ENCODE peak calls at places on chromosome 3, in ten cellular contexts. Q is uterus; V is osteoblast; N is CD8-positive, alpha-beta T cell; H is stomach; P is dorsolateral prefrontal cortex; E is naive thymus-derived CD4-positive, alpha-beta T cell; O is hepatocyte; C is SJSA1; A is neural progenitor cell. Y is an unnamed sample.

GRCh38 chr3:196517919-196518318 is 2.8 kb upstream of the SMCO1 start:
- DNase-seq in H (peak; percentile 38), A (no peak), E (no peak), O (no peak), P (no peak), N (no peak), Q (no peak), V (no peak), C (no peak), Y (no peak)

GRCh38 chr3:125013095-125013494 is 42.7 kb downstream of the HEG1 start:
- DNase-seq in E (no peak), P (no peak), V (no peak), A (no peak), C (no peak), O (no peak), H (no peak), N (no peak), Q (no peak), Y (no peak)

GRCh38 chr3:128468285-128468790 is 1.6 kb upstream of the DNAJB8 start:
- DNase-seq in C (no peak), A (peak; percentile 25), H (no peak), P (no peak), Q (no peak), N (no peak), O (no peak), E (no peak), V (no peak), Y (no peak)

GRCh38 chr3:147620906-147621305 is 211.7 kb downstream of the ZIC1 start:
- DNase-seq in E (no peak), C (no peak), Q (no peak), P (no peak), H (no peak), V (no peak), A (no peak), N (no peak), O (no peak), Y (no peak)

GRCh38 chr3:29286841-29287240 is 6.0 kb downstream of the RBMS3 start:
- DNase-seq in E (no peak), Q (no peak), H (no peak), C (no peak), P (no peak), O (no peak), A (no peak), N (no peak), V (no peak), Y (no peak)

GRCh38 chr3:94036909-94037507 is 8.6 kb upstream of the STX19 start:
- DNase-seq in P (no peak), Q (no peak), A (peak; percentile 41), N (no peak), H (no peak), V (peak; percentile 30), E (no peak), O (peak; percentile 7), C (no peak), Y (no peak)

GRCh38 chr3:160784853-160785252 is 28.8 kb downstream of the PPM1L start:
- DNase-seq in P (no peak), E (no peak), N (no peak), V (no peak), A (no peak), H (peak; percentile 41), C (no peak), O (peak; percentile 30), Q (no peak), Y (no peak)

GRCh38 chr3:49901351-49902339 is 2.0 kb downstream of the MST1R start:
- DNase-seq in O (no peak), V (peak; percentile 82), Q (no peak), P (no peak), C (no peak), N (no peak), A (no peak), E (no peak), H (no peak), Y (no peak)

DNA sequence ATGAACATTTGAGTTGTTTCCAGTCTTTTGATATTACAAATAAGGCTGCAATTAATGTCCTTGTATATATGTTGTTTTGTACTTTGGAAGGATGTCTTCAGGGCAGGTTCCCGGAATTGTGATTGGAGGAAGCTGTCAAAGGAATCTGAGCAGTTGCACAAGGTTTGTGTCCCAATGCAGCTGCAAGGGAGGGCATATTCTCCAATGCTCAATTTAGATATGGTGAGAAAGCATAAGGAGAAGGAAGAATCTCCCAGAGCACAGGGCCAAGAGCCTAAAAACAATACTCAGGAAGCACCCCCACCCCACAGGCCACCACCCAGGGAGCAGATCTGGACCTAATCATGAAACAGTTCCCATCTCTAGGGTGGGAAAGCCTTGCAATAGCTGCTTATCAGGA is 228.0 kb upstream of the LRRFIP2 start:
- DNase-seq in E (no peak), A (no peak), P (no peak), H (no peak), Q (no peak), C (no peak), N (no peak), O (no peak), V (no peak), Y (no peak)
- H3K27ac ChIP-seq in E (no peak overlapping the region), A (no peak overlapping the region), P (no peak overlapping the region), H (no peak overlapping the region), Q (no peak overlapping the region), C (no peak overlapping the region), N (no peak overlapping the region), O (no peak overlapping the region), V (no peak overlapping the region), Y (no peak overlapping the region)

GRCh38 chr3:48441940-48442339 is 1.9 kb downstream of the TMA7 start:
- DNase-seq in A (no peak), O (no peak), P (no peak), E (no peak), V (no peak), Q (no peak), N (no peak), H (no peak), C (no peak), Y (no peak)

GRCh38 chr3:48446043-48446424 is 503 bp upstream of the ATRIP start:
- DNase-seq in N (no peak), V (peak; percentile 58), H (no peak), O (no peak), E (no peak), A (no peak), P (no peak), Q (no peak), C (no peak), Y (no peak)

GRCh38 chr3:48440590-48440958 is 517 bp downstream of the TMA7 start:
- DNase-seq in C (no peak), Q (no peak), N (no peak), E (peak; percentile 44), O (peak; percentile 32), P (no peak), H (no peak), V (peak; percentile 87), A (peak; percentile 39), Y (no peak)

GRCh38 chr3:48446425-48447193 is at the start of gene ATRIP:
- DNase-seq in N (peak; percentile 88), C (peak; percentile 88), H (peak; percentile 92), V (peak; percentile 99), P (peak; percentile 91), O (peak; percentile 96), Q (peak; percentile 90), E (peak; percentile 80), A (peak; percentile 97), Y (peak; percentile 90)

DNA sequence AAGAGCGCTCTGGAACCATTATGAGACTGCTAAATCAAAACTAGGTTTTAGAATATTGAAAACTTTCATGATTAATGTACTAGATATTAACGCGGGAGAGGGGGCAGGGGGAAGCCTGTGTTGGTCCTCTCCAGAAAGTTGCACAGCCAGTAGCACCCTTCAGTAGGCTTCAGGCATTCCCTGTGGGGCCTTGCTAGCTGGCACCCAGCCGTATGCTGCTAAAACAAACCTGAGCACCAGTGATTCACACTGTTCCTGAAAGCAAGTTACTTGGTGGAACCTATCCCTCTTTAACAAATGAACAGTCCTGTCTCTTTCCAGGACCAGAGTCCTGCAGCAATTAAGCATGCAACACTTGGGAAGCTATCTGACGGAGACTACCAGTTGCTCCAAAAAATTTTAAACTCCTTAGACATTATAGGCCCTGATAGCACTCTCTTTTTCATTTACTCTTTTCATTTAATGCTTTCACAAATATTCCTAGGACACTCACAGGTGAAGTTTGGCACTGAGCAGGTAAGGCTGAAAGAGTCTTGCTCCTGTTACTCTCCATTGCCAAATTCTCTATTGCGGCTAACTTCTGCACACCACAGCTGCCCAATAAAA is 1.2 kb upstream of the ATRIP start:
- DNase-seq in A (no peak), O (no peak), N (no peak), V (peak; percentile 48), Q (no peak), P (no peak), C (no peak), E (no peak), H (no peak), Y (no peak)
- H3K4me3 ChIP-seq in A (peak overlapping the region; percentile 74), O (no peak overlapping the region), N (no peak overlapping the region), V (no peak overlapping the region), Q (no peak overlapping the region), P (peak overlapping the region; percentile 99), C (no peak overlapping the region), E (no peak overlapping the region), H (no peak overlapping the region), Y (no peak overlapping the region)

GRCh38 chr3:81442758-81443456 is 318.5 kb downstream of the GBE1 start:
- DNase-seq in E (no peak), A (no peak), N (no peak), O (no peak), C (no peak), P (no peak), H (no peak), V (peak; percentile 64), Q (no peak), Y (no peak)

GRCh38 chr3:81445712-81446111 is 315.7 kb downstream of the GBE1 start:
- DNase-seq in H (no peak), Q (no peak), C (no peak), P (no peak), V (no peak), N (no peak), O (no peak), A (no peak), E (no peak), Y (no peak)

GRCh38 chr3:81443948-81444347 is 317.5 kb downstream of the GBE1 start:
- DNase-seq in P (no peak), N (no peak), A (no peak), E (no peak), O (no peak), C (no peak), V (peak; percentile 69), Q (no peak), H (no peak), Y (no peak)

GRCh38 chr3:81444817-81445460 is 316.5 kb downstream of the GBE1 start:
- DNase-seq in C (no peak), O (no peak), E (no peak), A (no peak), Q (no peak), P (no peak), N (no peak), H (no peak), V (no peak), Y (no peak)

GRCh38 chr3:81443457-81443782 is 318.0 kb downstream of the GBE1 start:
- DNase-seq in V (no peak), C (no peak), E (no peak), P (no peak), O (no peak), H (no peak), A (no peak), N (no peak), Q (no peak), Y (no peak)
- H3K27ac ChIP-seq in V (peak overlapping the region; percentile 79), C (no peak overlapping the region), E (no peak overlapping the region), P (no peak overlapping the region), O (no peak overlapping the region), H (no peak overlapping the region), A (no peak overlapping the region), N (no peak overlapping the region), Q (no peak overlapping the region), Y (no peak overlapping the region)

DNA sequence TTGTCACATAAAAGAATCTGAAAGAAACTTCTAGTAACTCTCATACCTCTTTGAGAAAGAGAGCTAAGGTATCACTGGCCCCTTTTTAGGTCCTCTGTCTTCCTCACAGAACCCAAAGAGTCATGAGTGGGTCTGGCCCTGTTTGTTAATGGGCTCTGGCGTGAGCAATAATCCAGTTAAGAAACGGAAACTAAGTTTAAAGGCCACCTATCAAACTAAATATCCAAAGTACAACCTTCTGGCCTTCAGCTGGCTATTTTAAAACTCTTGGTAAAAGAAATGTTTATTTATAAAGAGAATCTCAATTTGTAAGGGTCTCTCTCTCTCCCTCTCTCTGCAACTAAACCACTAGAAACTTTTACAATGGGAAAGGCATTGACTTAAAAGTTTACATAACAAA is 71.0 kb upstream of the STRIT1 start:
- DNase-seq in V (no peak), P (no peak), C (no peak), A (no peak), N (no peak), Q (no peak), O (no peak), E (no peak), H (no peak), Y (no peak)
- H3K4me3 ChIP-seq in V (no peak overlapping the region), P (no peak overlapping the region), C (no peak overlapping the region), A (peak overlapping the region; percentile 1), N (no peak overlapping the region), Q (no peak overlapping the region), O (no peak overlapping the region), E (no peak overlapping the region), H (no peak overlapping the region), Y (no peak overlapping the region)

Y was measured in lung.